ENCODE peak calls at places on chromosomes 12 and 14, in ten cellular contexts. U, T, B, R, I, K, M, J, C and X are unnamed samples.

GRCh38 chr12:104535383-104535782 is 78.6 kb downstream of the CHST11 start:
- DNase-seq in K (no peak), C (no peak), I (no peak), R (no peak), J (no peak), U (no peak), T (no peak), M (no peak), B (no peak), X (no peak)

GRCh38 chr12:94178886-94179285 is 30.5 kb downstream of the PLXNC1 start:
- DNase-seq in K (no peak), R (no peak), J (no peak), M (no peak), U (no peak), B (no peak), T (no peak), I (no peak), C (no peak), X (no peak)

GRCh38 chr14:22008766-22009165 is 335.1 kb upstream of the OR4E1 start:
- DNase-seq in U (no peak), I (no peak), K (no peak), M (no peak), T (no peak), J (no peak), R (peak; percentile 59), B (no peak), C (no peak), X (no peak)

GRCh38 chr14:94360945-94361565 is 27.3 kb downstream of the SERPINA1 start:
- DNase-seq in R (no peak), B (no peak), M (no peak), K (no peak), C (no peak), T (no peak), J (no peak), U (peak; percentile 22), I (no peak), X (no peak)

GRCh38 chr14:99131632-99132271 is 140.2 kb downstream of the BCL11B start:
- DNase-seq in B (no peak), R (no peak), C (no peak), I (no peak), J (no peak), U (peak; percentile 35), K (no peak), T (no peak), M (no peak), X (no peak)

GRCh38 chr12:117352260-117352659 is 9.2 kb downstream of the NOS1 start:
- DNase-seq in C (no peak), I (no peak), J (no peak), M (no peak), R (peak; percentile 10), T (no peak), B (no peak), K (no peak), U (no peak), X (no peak)

GRCh38 chr12:57896437-57897201 is 44.7 kb upstream of the ATP23 start:
- DNase-seq in B (no peak), K (peak; percentile 77), R (peak; percentile 77), J (peak; percentile 71), C (peak; percentile 63), I (no peak), U (peak; percentile 92), T (no peak), M (peak; percentile 88), X (peak; percentile 65)

GRCh38 chr14:50403433-50403832 is 6.8 kb upstream of the CDKL1 start:
- DNase-seq in B (no peak), U (no peak), K (no peak), J (no peak), T (no peak), R (no peak), I (no peak), M (no peak), C (no peak), X (no peak)

GRCh38 chr12:16606117-16606200 is at the start of gene LMO3:
- DNase-seq in J (no peak), R (no peak), B (no peak), C (no peak), K (no peak), M (no peak), U (no peak), T (no peak), I (no peak), X (no peak)

GRCh38 chr12:16603916-16604575 is 1.9 kb downstream of the LMO3 start:
- DNase-seq in I (no peak), J (no peak), T (no peak), K (peak; percentile 34), R (peak; percentile 28), B (no peak), C (no peak), M (no peak), U (peak; percentile 56), X (no peak)

GRCh38 chr12:16605666-16606116 is 271 bp downstream of the LMO3 start:
- DNase-seq in R (peak; percentile 84), J (peak; percentile 56), U (peak; percentile 57), I (no peak), B (no peak), C (no peak), T (no peak), M (no peak), K (peak; percentile 60), X (peak; percentile 12)

GRCh38 chr12:16603265-16603915 is 2.6 kb downstream of the LMO3 start:
- DNase-seq in K (no peak), R (no peak), U (no peak), J (no peak), I (no peak), B (no peak), C (no peak), M (no peak), T (no peak), X (no peak)

GRCh38 chr12:16604853-16605252 is 1.1 kb downstream of the LMO3 start:
- DNase-seq in R (peak; percentile 48), M (no peak), J (no peak), I (no peak), B (no peak), C (no peak), K (peak; percentile 36), T (no peak), U (peak; percentile 73), X (no peak)
- H3K4me3 ChIP-seq in R (peak overlapping the region; percentile 2), M (peak overlapping the region; percentile 49), J (no peak overlapping the region), I (no peak overlapping the region), B (no peak overlapping the region), C (peak overlapping the region; percentile 55), K (peak overlapping the region; percentile 20), T (no peak overlapping the region), U (peak overlapping the region; percentile 67), X (no peak overlapping the region)

DNA sequence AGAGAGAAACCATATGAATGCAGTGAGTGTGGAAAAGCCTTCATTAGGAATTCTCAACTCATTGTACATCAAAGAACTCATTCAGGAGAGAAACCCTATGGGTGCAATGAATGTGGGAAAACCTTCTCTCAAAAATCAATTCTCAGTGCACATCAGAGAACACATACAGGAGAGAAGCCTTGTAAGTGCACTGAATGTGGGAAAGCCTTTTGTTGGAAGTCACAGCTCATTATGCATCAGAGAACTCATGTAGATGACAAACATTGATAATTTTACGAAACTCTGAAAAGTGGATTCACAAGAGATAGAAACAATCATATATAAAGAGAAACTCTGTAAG is 22.9 kb downstream of the ZNF268 start:
- DNase-seq in R (no peak), M (no peak), T (no peak), U (no peak), K (no peak), B (no peak), J (no peak), I (no peak), C (no peak), X (no peak)
- H3K9me3 ChIP-seq in R (peaks cover 38% of the 10 kb centered on the region), M (peaks cover 98% of the 10 kb centered on the region), T (peaks cover 38% of the 10 kb centered on the region), U (peaks cover 90% of the 10 kb centered on the region), K (peaks cover 4% of the 10 kb centered on the region), B (peaks cover 68% of the 10 kb centered on the region), J (peaks cover 54% of the 10 kb centered on the region), I (peaks cover 45% of the 10 kb centered on the region), C (peaks cover 99% of the 10 kb centered on the region), X (peaks cover 71% of the 10 kb centered on the region)

GRCh38 chr14:85534435-85534834 is 4.5 kb downstream of the FLRT2 start:
- DNase-seq in K (peak; percentile 26), C (no peak), M (no peak), B (no peak), I (no peak), R (peak; percentile 22), U (peak; percentile 62), T (no peak), J (peak; percentile 64), X (peak; percentile 6)
- H3K4me3 ChIP-seq in K (peak overlapping the region; percentile 55), C (peak overlapping the region; percentile 67), M (peak overlapping the region; percentile 61), B (no peak overlapping the region), I (no peak overlapping the region), R (peak overlapping the region; percentile 43), U (peak overlapping the region; percentile 94), T (no peak overlapping the region), J (peak overlapping the region; percentile 96), X (peak overlapping the region; percentile 61)

GRCh38 chr14:20836668-20837338 is 34.2 kb upstream of the RNASE1 start:
- DNase-seq in U (peak; percentile 79), B (no peak), R (peak; percentile 12), T (no peak), J (no peak), I (peak; percentile 36), M (no peak), K (peak; percentile 67), C (no peak), X (no peak)
- H3K9me3 ChIP-seq in U (no peaks in the 10 kb centered on the region), B (no peaks in the 10 kb centered on the region), R (no peaks in the 10 kb centered on the region), T (no peaks in the 10 kb centered on the region), J (no peaks in the 10 kb centered on the region), I (no peaks in the 10 kb centered on the region), M (no peaks in the 10 kb centered on the region), K (no peaks in the 10 kb centered on the region), C (no peaks in the 10 kb centered on the region), X (no peaks in the 10 kb centered on the region)

GRCh38 chr12:53940448-53941014 is 1.9 kb downstream of the HOXC13 start:
- DNase-seq in M (no peak), I (no peak), B (no peak), U (peak; percentile 40), K (no peak), R (no peak), C (no peak), T (no peak), J (no peak), X (no peak)

GRCh38 chr12:53941750-53942149 is 3.1 kb downstream of the HOXC13 start:
- DNase-seq in R (no peak), U (peak; percentile 13), I (no peak), B (no peak), M (no peak), K (no peak), C (no peak), J (no peak), T (no peak), X (no peak)

GRCh38 chr12:53941187-53941586 is 2.6 kb downstream of the HOXC13 start:
- DNase-seq in J (no peak), M (no peak), I (no peak), R (no peak), C (no peak), B (no peak), K (no peak), U (peak; percentile 17), T (no peak), X (no peak)

GRCh38 chr12:53944209-53944608 is 5.6 kb downstream of the HOXC13 start:
- DNase-seq in U (peak; percentile 24), C (no peak), M (no peak), R (no peak), K (no peak), B (no peak), I (no peak), T (no peak), J (no peak), X (no peak)

GRCh38 chr12:53942467-53942997 is 3.9 kb downstream of the HOXC13 start:
- DNase-seq in M (no peak), B (no peak), R (no peak), T (no peak), I (no peak), J (no peak), C (no peak), U (peak; percentile 10), K (no peak), X (no peak)
- H3K4me3 ChIP-seq in M (no peak overlapping the region), B (no peak overlapping the region), R (no peak overlapping the region), T (no peak overlapping the region), I (no peak overlapping the region), J (no peak overlapping the region), C (no peak overlapping the region), U (no peak overlapping the region), K (no peak overlapping the region), X (no peak overlapping the region)

GRCh38 chr12:34334953-34335743 is 312.9 kb downstream of the ALG10 start:
- DNase-seq in U (no peak), J (no peak), C (no peak), K (no peak), I (no peak), R (no peak), M (no peak), T (no peak), B (no peak), X (no peak)
- H3K9me3 ChIP-seq in U (peaks cover 22% of the 10 kb centered on the region), J (no peaks in the 10 kb centered on the region), C (peaks cover 94% of the 10 kb centered on the region), K (no peaks in the 10 kb centered on the region), I (no peaks in the 10 kb centered on the region), R (no peaks in the 10 kb centered on the region), M (no peaks in the 10 kb centered on the region), T (no peaks in the 10 kb centered on the region), B (no peaks in the 10 kb centered on the region), X (no peaks in the 10 kb centered on the region)